ENCODE peak calls at places on chromosomes 3 and 15, in eight cellular contexts. N is lower lobe of right lung, K is epithelial cell of esophagus, J is AG04450, V is WERI-Rb-1, Z is fibroblast of the aortic adventitia, B is fibroblast of pulmonary artery, O is keratinocyte. E is an unnamed sample.

GRCh38 chr15:96878129-96878528 is 547.6 kb downstream of the NR2F2 start:
- DNase-seq in N (no peak), K (no peak), J (no peak), V (no peak), Z (no peak), B (no peak), O (no peak), E (no peak)

GRCh38 chr15:62165029-62165792 is at the start of gene C2CD4B:
- DNase-seq in N (peak), K (peak), J (no peak), V (peak), Z (no peak), B (peak), O (no peak), E (no peak)

GRCh38 chr3:105877625-105877913 is 8.8 kb upstream of the CBLB start:
- DNase-seq in N (no peak), K (no peak), J (no peak), V (no peak), Z (no peak), B (no peak), O (no peak), E (no peak)

GRCh38 chr3:8152826-8153418 is 348.7 kb upstream of the LMCD1 start:
- DNase-seq in N (no peak), K (no peak), J (no peak), V (no peak), Z (no peak), B (no peak), O (no peak), E (no peak)

GRCh38 chr3:138066383-138066782 is 49.0 kb downstream of the DZIP1L start:
- DNase-seq in N (no peak), K (no peak), J (no peak), V (no peak), Z (no peak), B (no peak), O (no peak), E (no peak)

GRCh38 chr3:50341537-50341936 is 901 bp upstream of the RASSF1 start:
- DNase-seq in N (peak), K (no peak), J (no peak), V (no peak), Z (no peak), B (no peak), O (no peak), E (no peak)

GRCh38 chr3:147117631-147118030 is 288.7 kb downstream of the ZIC4 start:
- DNase-seq in N (no peak), K (no peak), J (no peak), V (no peak), Z (no peak), B (no peak), O (no peak), E (no peak)

GRCh38 chr3:169661567-169662214 is 1.8 kb downstream of the MECOM start:
- DNase-seq in N (peak), K (peak), J (no peak), V (peak), Z (peak), B (peak), O (no peak), E (no peak)

GRCh38 chr15:27408428-27408827 is 437.4 kb downstream of the GABRG3 start:
- DNase-seq in N (no peak), K (no peak), J (no peak), V (no peak), Z (no peak), B (no peak), O (no peak), E (no peak)

GRCh38 chr3:133455281-133455680 is 55.4 kb downstream of the BFSP2 start:
- DNase-seq in N (no peak), K (no peak), J (no peak), V (peak), Z (no peak), B (no peak), O (no peak), E (no peak)

GRCh38 chr3:133459400-133459799 is 59.5 kb downstream of the BFSP2 start:
- DNase-seq in N (no peak), K (no peak), J (no peak), V (no peak), Z (peak), B (no peak), O (no peak), E (no peak)

GRCh38 chr3:133457025-133457424 is 57.2 kb downstream of the BFSP2 start:
- DNase-seq in N (no peak), K (no peak), J (no peak), V (no peak), Z (no peak), B (no peak), O (no peak), E (no peak)

GRCh38 chr3:133455960-133456359 is 56.1 kb downstream of the BFSP2 start:
- DNase-seq in N (no peak), K (peak), J (no peak), V (no peak), Z (no peak), B (no peak), O (no peak), E (no peak)

DNA sequence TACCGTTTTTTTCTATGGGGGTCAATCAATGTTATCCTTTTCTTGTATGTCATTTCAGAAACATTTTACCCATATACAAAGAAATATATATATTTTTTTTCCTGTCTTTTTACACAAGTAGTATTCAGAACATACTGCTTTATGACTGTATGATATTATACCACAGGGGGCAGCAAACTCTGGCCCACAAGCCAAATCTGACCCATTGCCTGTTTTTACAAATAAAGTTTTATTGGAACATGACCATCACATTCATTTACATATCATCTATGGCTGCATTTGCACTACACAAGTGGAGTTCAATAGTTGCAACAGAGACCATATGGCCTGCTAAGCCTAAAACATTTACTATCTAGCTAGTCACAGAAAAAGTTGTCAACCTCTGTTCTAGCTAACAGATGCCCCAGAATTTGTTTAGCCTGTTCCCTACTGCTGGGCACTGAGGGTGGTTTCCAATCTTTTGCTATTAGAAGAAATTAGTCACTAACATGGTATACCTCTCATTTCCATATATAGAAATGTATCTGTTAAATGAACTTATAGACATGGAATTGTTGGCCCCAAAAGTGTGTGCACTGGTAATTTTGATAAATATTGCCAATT is 57.7 kb downstream of the BFSP2 start:
- DNase-seq in N (no peak), K (no peak), J (no peak), V (no peak), Z (no peak), B (peak), O (no peak), E (no peak)
- TF ChIP-seq CTCF in N (no peak), K (peak), J (peak), V (peak), Z (peak), B (peak), O (peak), E (no peak)

GRCh38 chr15:55915876-55916567 is 77.4 kb downstream of the NEDD4 start:
- DNase-seq in N (no peak), K (peak), J (no peak), V (no peak), Z (peak), B (peak), O (no peak), E (no peak)

GRCh38 chr15:55915221-55915620 is 78.2 kb downstream of the NEDD4 start:
- DNase-seq in N (no peak), K (no peak), J (no peak), V (no peak), Z (peak), B (peak), O (no peak), E (no peak)

GRCh38 chr15:55914446-55914845 is 79.0 kb downstream of the NEDD4 start:
- DNase-seq in N (no peak), K (no peak), J (no peak), V (no peak), Z (peak), B (peak), O (no peak), E (no peak)

GRCh38 chr15:55917881-55918296 is 75.5 kb downstream of the NEDD4 start:
- DNase-seq in N (no peak), K (peak), J (peak), V (peak), Z (peak), B (peak), O (peak), E (no peak)

DNA sequence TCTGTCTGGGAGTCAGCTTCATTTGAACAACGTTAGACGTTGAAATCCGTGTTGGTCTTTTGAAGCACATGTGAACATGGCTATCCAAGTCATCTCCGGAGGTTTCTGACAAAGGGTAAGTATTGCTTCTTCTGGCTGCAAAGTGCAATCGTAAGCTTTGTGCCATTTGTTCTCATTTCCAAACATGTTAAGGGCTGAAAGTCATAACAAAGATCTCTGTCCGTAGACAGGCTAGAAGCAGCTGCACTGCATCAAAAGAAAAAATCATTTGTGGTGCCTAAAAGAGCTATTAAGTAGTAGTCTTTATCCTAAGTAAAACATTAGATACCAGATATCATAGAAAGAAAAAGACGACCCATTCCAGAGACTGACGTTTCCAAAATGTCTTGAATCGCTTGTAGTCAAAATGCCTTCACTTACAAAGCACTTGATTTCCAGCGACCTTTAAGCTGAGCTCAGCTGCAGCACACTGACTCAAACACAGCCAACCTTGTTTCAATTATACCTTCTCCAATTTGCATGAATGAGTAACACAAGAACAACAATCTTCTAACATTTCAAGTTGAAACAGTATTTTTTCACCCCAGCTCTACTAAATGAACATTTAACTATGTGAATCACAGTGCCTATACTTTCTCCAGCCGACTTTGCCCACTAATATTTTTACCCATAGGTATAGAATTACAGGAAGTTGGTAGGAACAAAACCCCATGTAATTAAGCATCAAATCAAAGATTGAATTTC is 76.6 kb downstream of the NEDD4 start:
- DNase-seq in N (no peak), K (peak), J (peak), V (no peak), Z (peak), B (peak), O (peak), E (peak)
- H3K4me3 ChIP-seq in N (no peak), K (no peak), J (peak), V (no peak), Z (peak), B (peak), O (peak), E (no peak)

DNA sequence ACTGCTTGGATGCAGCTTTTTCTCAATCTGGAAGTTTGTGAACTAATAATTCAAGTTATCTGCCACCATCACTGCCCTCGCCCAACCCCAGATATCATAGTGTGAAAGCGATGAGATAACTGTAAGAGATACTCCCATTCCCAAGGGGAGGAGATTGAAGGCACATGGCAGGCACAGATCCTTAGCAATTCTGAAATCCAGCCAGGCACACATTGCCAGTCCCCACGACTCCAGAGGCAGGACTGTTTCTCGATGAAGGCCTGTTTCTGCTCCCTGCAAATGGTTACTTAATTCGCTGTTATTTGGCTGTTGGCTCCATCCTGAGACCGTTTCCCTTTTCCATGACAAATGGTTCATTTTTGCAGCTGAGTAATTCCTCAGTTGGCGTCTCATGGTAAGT is 63.2 kb upstream of the NEDD4 start:
- DNase-seq in N (no peak), K (no peak), J (no peak), V (no peak), Z (no peak), B (no peak), O (no peak), E (no peak)
- TF ChIP-seq CTCF in N (no peak), K (no peak), J (no peak), V (no peak), Z (no peak), B (no peak), O (no peak), E (no peak)

GRCh38 chr3:125121246-125122010 is 65.6 kb upstream of the HEG1 start:
- DNase-seq in N (no peak), K (no peak), J (no peak), V (no peak), Z (no peak), B (no peak), O (no peak), E (no peak)
- H3K4me3 ChIP-seq in N (no peak), K (no peak), J (no peak), V (no peak), Z (no peak), B (no peak), O (no peak), E (no peak)

GRCh38 chr3:101556064-101556463 is 5.6 kb upstream of the TRMT10C start:
- DNase-seq in N (no peak), K (no peak), J (no peak), V (no peak), Z (no peak), B (no peak), O (no peak), E (no peak)

GRCh38 chr3:101567528-101568317 is 6.1 kb downstream of the TRMT10C start:
- DNase-seq in N (no peak), K (no peak), J (peak), V (no peak), Z (no peak), B (no peak), O (no peak), E (no peak)

GRCh38 chr3:101561630-101562328 is at the start of gene TRMT10C:
- DNase-seq in N (peak), K (peak), J (peak), V (peak), Z (peak), B (peak), O (peak), E (peak)
- TF ChIP-seq CTCF in N (no peak), K (no peak), J (no peak), V (no peak), Z (no peak), B (no peak), O (no peak), E (no peak)

DNA sequence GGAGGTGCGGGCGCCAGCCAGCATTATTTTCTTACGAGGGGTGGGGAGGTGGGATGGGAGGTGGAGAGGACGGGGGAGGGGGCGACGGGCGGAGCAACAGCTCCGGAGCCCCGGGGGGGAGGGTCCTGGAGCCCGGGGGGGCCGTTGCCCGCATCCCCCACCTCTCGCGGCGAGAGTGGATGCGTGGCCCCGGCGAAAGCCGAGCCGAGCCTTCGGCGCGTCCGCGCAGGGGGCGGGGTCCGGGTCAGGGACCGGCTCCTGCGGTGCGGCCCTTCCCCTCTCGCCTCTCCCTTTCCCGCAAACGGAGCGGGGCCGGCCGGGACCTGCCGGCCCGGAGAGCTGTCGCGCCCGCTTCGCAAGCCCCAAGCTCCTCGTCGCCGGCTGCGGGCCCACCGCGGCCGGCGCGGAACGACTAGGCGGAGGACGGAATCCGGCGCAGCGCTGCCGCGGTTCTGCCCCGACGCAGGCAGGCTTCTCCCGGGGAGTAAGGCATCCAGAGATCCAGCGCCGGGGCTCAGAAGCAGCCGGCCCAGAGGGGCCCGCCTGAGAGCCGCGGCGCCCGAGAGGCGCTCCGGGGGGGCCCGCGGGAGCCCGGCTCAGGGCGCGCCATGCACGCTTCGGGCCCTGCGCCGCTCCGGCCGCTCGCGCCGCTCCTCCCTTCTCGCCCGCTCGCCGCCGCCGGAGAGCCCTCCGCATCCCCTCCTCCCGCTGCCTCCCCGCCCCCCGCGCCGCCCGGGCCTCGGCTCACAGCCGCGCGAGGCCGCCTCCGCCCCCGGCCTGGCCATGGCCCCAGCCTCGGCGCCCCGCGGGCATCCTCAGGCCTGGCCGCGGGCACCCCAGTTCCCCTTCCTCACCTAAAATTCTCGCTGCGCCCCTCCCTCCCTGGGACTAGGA is 449 bp upstream of the ADCY5 start:
- DNase-seq in N (no peak), K (peak), J (no peak), V (peak), Z (peak), B (peak), O (no peak), E (no peak)
- H3K4me3 ChIP-seq in N (peak), K (peak), J (peak), V (peak), Z (peak), B (peak), O (peak), E (peak)

GRCh38 chr3:94990952-94991705 is 928.3 kb downstream of the NSUN3 start:
- DNase-seq in N (no peak), K (no peak), J (no peak), V (no peak), Z (no peak), B (no peak), O (no peak), E (no peak)
- TF ChIP-seq CTCF in N (no peak), K (no peak), J (no peak), V (no peak), Z (no peak), B (no peak), O (no peak), E (peak)

DNA sequence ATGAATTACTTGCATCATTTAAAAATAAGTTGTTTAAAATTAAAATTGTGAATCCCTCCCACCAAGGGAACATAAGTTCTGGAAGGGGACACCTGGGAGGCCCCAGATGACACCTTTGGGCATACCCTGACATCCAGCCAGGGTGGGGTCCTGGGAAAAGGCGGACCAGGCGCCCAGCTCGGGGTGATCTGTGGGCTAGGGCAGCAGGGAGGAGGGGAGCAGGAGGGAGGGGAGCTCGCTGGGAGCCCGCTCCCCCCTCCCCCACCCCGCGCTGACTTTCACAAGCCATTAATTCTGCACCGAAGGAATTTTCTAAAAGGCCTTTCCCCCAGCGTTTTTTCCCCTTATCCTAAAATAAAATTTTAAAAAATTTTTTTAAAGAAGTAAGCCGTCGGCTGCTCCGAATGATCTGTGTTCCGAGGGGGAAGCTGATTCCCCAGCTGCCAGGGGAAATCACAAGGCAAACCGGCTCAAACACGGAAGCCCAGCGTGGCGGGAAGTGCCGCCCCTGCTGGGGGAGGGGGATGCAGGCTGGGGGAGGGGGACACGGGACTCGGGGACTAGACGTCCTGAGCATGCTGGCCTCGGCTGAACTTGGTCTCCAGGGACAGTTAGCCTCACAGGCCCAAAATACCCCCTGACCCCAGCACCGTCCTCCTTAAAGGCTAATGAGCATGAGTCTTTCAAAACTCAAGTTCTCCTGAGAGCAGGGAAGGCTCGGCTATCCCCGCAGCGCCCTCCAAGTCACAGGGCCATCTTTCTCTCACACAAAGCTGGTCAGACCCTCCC is 13.9 kb downstream of the PLXND1 start:
- DNase-seq in N (peak), K (no peak), J (no peak), V (peak), Z (peak), B (no peak), O (no peak), E (no peak)
- H3K4me3 ChIP-seq in N (peak), K (no peak), J (no peak), V (peak), Z (no peak), B (no peak), O (no peak), E (no peak)

GRCh38 chr3:94529821-94530220 is 467.0 kb downstream of the NSUN3 start:
- DNase-seq in N (no peak), K (no peak), J (no peak), V (no peak), Z (no peak), B (no peak), O (no peak), E (no peak)

GRCh38 chr3:94522488-94522887 is 459.6 kb downstream of the NSUN3 start:
- DNase-seq in N (no peak), K (peak), J (no peak), V (no peak), Z (no peak), B (no peak), O (no peak), E (no peak)

GRCh38 chr3:94520364-94520763 is 457.5 kb downstream of the NSUN3 start:
- DNase-seq in N (no peak), K (no peak), J (no peak), V (no peak), Z (no peak), B (no peak), O (no peak), E (no peak)

GRCh38 chr3:94524102-94524922 is 461.5 kb downstream of the NSUN3 start:
- DNase-seq in N (no peak), K (no peak), J (no peak), V (no peak), Z (no peak), B (no peak), O (no peak), E (no peak)

DNA sequence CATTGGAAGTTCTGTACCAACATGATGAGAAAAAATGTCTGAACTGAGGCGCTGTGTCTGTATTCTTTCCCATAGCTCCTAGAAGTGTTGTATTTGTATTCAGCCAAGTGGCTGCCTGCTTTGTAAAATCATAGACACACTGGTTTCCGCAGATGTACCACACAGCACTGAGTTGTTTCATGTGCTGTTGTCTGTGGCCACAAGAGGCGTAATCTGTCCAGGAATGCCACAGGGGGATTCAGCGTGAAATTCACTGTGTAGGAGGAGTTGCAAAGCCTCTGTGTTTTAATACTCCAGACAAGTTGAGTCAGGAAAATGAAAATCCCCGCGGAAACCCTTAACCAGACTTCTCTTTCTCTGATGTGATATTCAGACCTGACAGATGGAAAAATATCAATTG is 462.2 kb downstream of the NSUN3 start:
- DNase-seq in N (no peak), K (peak), J (no peak), V (peak), Z (peak), B (peak), O (no peak), E (no peak)
- TF ChIP-seq CTCF in N (peak), K (peak), J (peak), V (peak), Z (peak), B (peak), O (peak), E (peak)

E was measured in kidney epithelial cell.